ENCODE peak calls at places on chromosomes 3 and 15, in seven cellular contexts. N is neuronal stem cell, G is trophoblast cell, W is mesenchymal stem cell, I is H9, P is IMR-90, A is H1. S is an unnamed sample.

GRCh38 chr3:103499132-103499885 is 1064.5 kb downstream of the ZPLD1 start:
- DNase-seq in P (peak), W (peak), I (no peak), G (peak), A (no peak), N (no peak), S (no peak)

GRCh38 chr3:195573611-195574496 is 9.9 kb downstream of the APOD start:
- DNase-seq in G (no peak), N (no peak), P (no peak), A (no peak), I (no peak), W (no peak), S (no peak)

GRCh38 chr3:158912188-158912587 is 110.3 kb downstream of the MFSD1 start:
- DNase-seq in G (no peak), I (peak), A (no peak), P (no peak), W (no peak), N (no peak), S (peak)

GRCh38 chr3:73561494-73561893 is 63.2 kb downstream of the PDZRN3 start:
- DNase-seq in A (no peak), I (no peak), W (no peak), N (no peak), G (no peak), P (no peak), S (no peak)

GRCh38 chr3:16484216-16484615 is 29.3 kb downstream of the RFTN1 start:
- DNase-seq in P (peak), I (no peak), G (peak), W (peak), N (no peak), A (no peak), S (no peak)

GRCh38 chr3:129521702-129522101 is 6.7 kb upstream of the RHO start:
- DNase-seq in I (no peak), P (no peak), G (peak), W (no peak), A (no peak), N (no peak), S (no peak)

GRCh38 chr3:184697845-184698244 is 14.0 kb downstream of the MAGEF1 start:
- DNase-seq in A (no peak), P (no peak), W (no peak), I (no peak), N (no peak), G (no peak), S (no peak)

GRCh38 chr15:85854345-85855097 is 59.8 kb upstream of the KLHL25 start:
- DNase-seq in N (peak), P (peak), W (peak), G (peak), I (peak), A (no peak), S (peak)

GRCh38 chr3:38130219-38130618 is 6.7 kb downstream of the ACAA1 start:
- DNase-seq in P (no peak), G (no peak), I (no peak), N (no peak), A (no peak), W (no peak), S (no peak)

DNA sequence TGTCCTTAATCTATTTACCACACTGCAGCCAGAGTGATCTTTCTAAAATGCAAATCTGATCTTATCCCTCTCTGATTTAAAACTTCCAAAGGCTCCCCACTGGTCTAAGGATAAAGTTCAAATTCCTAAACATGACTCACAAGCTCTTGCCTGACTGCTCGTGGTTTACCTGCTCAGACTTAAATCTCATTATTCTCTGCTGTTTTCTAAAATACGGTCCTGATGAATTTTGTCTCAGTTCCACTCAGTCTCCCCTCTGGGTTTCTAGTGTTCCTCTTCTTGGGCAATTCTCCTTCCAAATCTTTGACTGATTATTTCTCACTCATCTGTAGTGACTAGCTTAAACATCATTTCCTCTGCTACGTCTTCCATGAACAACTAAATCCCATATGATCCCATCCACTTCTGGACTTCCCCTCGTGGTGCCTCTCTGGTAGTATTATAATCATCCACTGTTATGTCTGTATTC is 108.3 kb downstream of the P3H2 start:
- DNase-seq in I (no peak), A (no peak), P (peak), N (peak), W (peak), G (peak), S (peak)
- H2BK5ac ChIP-seq in I (no peak), A (peak), P (no peak), N (no peak), W (peak), G (peak), S (peak)

GRCh38 chr3:191774485-191774884 is 313.5 kb downstream of the PYDC2 start:
- DNase-seq in A (no peak), N (no peak), P (no peak), G (peak), W (peak), I (no peak), S (peak)
- H2BK5ac ChIP-seq in A (no peak), N (no peak), P (no peak), G (peak), W (no peak), I (peak), S (no peak)

DNA sequence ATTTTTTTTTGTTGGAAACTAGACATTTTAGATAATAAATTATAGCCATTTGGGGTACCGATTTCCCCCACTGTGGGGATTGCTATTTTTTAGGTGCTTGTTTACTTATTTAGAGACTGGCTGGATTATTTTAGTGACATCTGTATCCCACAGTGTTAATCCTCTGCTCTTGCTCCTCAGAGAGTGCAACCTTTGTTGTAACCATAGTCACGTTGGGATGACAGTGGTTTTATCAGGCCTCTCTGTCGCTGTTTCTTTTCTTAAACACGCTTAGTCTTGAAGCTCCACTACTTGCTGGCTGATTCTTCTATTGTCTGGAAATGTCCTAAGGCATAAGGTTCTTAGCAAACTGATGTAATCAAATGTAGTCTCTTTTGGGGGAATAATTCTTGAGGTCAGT is 451.6 kb upstream of the SEMA6D start:
- DNase-seq in P (no peak), N (no peak), W (no peak), I (no peak), G (no peak), A (no peak), S (peak)
- H2BK5ac ChIP-seq in P (no peak), N (no peak), W (no peak), I (no peak), G (no peak), A (no peak), S (no peak)

GRCh38 chr3:32337501-32337900 is 54.2 kb upstream of the CMTM7 start:
- DNase-seq in W (no peak), I (no peak), G (no peak), A (no peak), P (no peak), N (no peak), S (no peak)

GRCh38 chr3:32335365-32336122 is 56.1 kb upstream of the CMTM7 start:
- DNase-seq in G (peak), W (peak), I (no peak), A (no peak), N (no peak), P (no peak), S (no peak)

GRCh38 chr3:32336123-32336518 is 55.5 kb upstream of the CMTM7 start:
- DNase-seq in P (no peak), I (no peak), G (peak), N (no peak), A (no peak), W (no peak), S (peak)

GRCh38 chr3:32340039-32340438 is 51.6 kb upstream of the CMTM7 start:
- DNase-seq in W (peak), P (peak), A (no peak), N (peak), G (peak), I (no peak), S (peak)

DNA sequence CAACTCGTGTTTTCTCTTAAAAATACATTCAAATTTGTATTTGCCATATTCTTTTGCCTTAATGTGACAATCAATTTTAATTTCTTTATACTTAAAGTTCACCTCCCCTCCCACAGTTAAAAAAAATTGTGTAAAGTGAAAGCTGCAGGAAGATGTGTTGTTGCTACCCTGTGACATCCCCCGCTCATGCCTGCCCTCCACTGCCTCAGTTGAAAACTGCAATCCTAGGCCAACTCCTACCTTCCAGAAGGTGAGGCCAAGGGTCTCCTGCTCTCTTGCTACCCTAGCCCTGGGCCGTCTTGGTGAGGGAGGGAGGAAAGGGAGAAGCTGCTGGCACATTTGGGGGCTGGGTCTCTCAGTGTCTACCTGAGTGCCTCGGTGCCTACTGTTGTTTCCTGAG is 57.0 kb upstream of the CMTM7 start:
- DNase-seq in I (peak), W (no peak), P (no peak), N (no peak), G (peak), A (no peak), S (peak)
- H2BK5ac ChIP-seq in I (no peak), W (no peak), P (no peak), N (no peak), G (no peak), A (no peak), S (no peak)

GRCh38 chr3:170848294-170848917 is 21.6 kb downstream of the RPL22L1 start:
- DNase-seq in P (peak), W (peak), I (no peak), N (no peak), A (no peak), G (peak), S (no peak)
- H2BK5ac ChIP-seq in P (no peak), W (no peak), I (no peak), N (no peak), A (no peak), G (no peak), S (no peak)

GRCh38 chr15:74157868-74158827 is 15.4 kb upstream of the ISLR start:
- DNase-seq in N (no peak), P (no peak), A (no peak), W (no peak), G (no peak), I (no peak), S (no peak)
- H2BK5ac ChIP-seq in N (no peak), P (no peak), A (no peak), W (no peak), G (no peak), I (no peak), S (no peak)

GRCh38 chr15:90932660-90932991 is 277 bp upstream of the HDDC3 start:
- DNase-seq in I (no peak), N (no peak), W (no peak), A (no peak), G (no peak), P (no peak), S (no peak)
- H2BK5ac ChIP-seq in I (no peak), N (no peak), W (no peak), A (no peak), G (no peak), P (no peak), S (no peak)

GRCh38 chr3:139541898-139542288 is 2.4 kb upstream of the RBP1 start:
- DNase-seq in A (no peak), G (no peak), W (no peak), P (no peak), I (no peak), N (no peak), S (no peak)

GRCh38 chr3:139537795-139538538 is 1.6 kb downstream of the RBP1 start:
- DNase-seq in N (no peak), I (no peak), P (no peak), A (no peak), W (no peak), G (no peak), S (no peak)

GRCh38 chr3:139540686-139541085 is 1.1 kb upstream of the RBP1 start:
- DNase-seq in A (no peak), N (no peak), G (no peak), P (no peak), W (no peak), I (no peak), S (peak)

GRCh38 chr3:139538733-139539132 is 809 bp downstream of the RBP1 start:
- DNase-seq in P (peak), A (no peak), N (no peak), I (peak), G (peak), W (peak), S (peak)

DNA sequence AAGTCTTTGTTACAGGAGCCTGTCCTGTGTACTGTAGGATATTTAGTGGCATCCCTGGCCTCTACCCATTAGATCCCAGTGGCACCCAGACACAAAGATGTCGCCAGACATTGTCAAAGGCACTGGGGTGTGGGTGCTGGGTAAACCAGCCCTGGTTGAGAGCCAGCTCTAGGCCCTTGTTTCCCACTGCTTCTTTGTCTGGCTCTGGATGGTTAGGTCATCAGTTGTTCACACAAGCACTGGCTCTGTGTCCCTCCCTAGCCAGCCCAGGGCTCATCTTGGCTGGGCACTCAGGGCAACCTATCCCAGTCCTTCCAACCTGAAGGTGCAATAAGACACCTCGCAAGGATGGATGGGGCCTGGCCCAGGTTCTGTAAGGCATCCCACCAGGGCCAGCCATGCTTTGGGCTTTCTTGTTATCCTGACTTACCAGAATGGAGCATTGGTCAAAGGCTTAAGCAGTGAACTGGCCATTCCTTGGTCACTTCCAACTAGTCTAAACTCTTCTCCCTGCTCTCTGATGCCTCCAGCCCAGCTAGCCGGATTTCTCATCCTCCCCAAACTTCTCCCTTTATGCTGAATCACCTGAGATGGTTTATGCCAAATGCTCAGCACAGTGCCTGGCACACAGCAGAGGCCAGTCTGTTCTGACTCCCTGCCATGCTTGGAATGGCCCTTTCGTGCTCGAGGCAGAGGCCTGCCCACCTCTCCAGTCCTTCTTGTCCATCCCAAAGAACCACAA is 1.8 kb upstream of the RBP1 start:
- DNase-seq in A (no peak), G (no peak), I (no peak), W (no peak), N (no peak), P (no peak), S (no peak)
- H2BK5ac ChIP-seq in A (no peak), G (no peak), I (no peak), W (no peak), N (no peak), P (no peak), S (no peak)

DNA sequence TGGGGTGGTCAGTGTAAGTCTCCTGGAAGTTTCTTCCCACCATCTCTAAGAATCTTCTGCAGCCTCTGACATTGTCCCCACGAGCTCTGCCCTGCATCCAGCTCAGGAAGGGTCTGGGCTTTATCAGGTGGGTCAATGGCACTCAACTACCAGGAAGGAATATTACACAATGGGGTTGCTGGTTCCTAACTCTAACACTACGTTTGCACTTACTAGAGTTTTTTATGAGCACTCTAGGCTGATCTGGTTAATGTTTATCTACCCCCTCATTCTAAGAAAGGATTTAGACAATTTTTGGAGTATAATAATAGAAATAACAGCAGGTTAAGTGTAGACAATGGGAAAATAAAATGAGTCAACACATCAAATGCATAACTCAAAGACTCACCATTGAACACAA is 411.1 kb upstream of the RGMA start:
- DNase-seq in G (no peak), N (no peak), I (no peak), P (no peak), W (no peak), A (no peak), S (no peak)
- H2BK5ac ChIP-seq in G (no peak), N (no peak), I (no peak), P (no peak), W (no peak), A (no peak), S (no peak)

GRCh38 chr3:156215751-156216150 is 95.4 kb downstream of the KCNAB1 start:
- DNase-seq in A (no peak), G (no peak), N (no peak), W (no peak), I (no peak), P (no peak), S (no peak)

GRCh38 chr3:156217674-156218352 is 97.4 kb downstream of the KCNAB1 start:
- DNase-seq in P (peak), G (peak), W (peak), A (no peak), N (no peak), I (no peak), S (no peak)

GRCh38 chr3:156218353-156218744 is 98.0 kb downstream of the KCNAB1 start:
- DNase-seq in A (no peak), P (peak), N (no peak), G (peak), I (no peak), W (no peak), S (peak)

GRCh38 chr3:156216216-156216615 is 95.8 kb downstream of the KCNAB1 start:
- DNase-seq in N (no peak), I (no peak), G (peak), P (no peak), A (no peak), W (no peak), S (peak)

GRCh38 chr3:156216852-156217251 is 96.5 kb downstream of the KCNAB1 start:
- DNase-seq in W (no peak), A (no peak), P (no peak), I (no peak), N (no peak), G (no peak), S (no peak)
- H2BK5ac ChIP-seq in W (no peak), A (no peak), P (no peak), I (no peak), N (no peak), G (no peak), S (no peak)

S was measured in mesendoderm.